ENCODE peak calls at places on chromosome 16, in six cellular contexts. One of them, this sample, is unnamed.

GRCh38 chr16:56634715-56635440 is 2.4 kb downstream of the MT1M start:
- DNase-seq in NCI-H1092: no peak
- DNase-seq in psoas muscle: no peak
- DNase-seq in activated CD8-positive, alpha-beta T cell treated with anti-CD3 and anti-CD28 coated beads for 36 hours: no peak
- DNase-seq in stimulated activated CD4-positive, alpha-beta T cell treated with anti-CD3 and anti-CD28 coated beads, Interleukin-2, amount 100 ng/mL, for 48 hours: no peak
- DNase-seq in H7: peak
- DNase-seq in this sample: no peak

GRCh38 chr16:76535-77272 is 1.3 kb upstream of the MPG start:
- DNase-seq in NCI-H1092: no peak
- DNase-seq in psoas muscle: peak
- DNase-seq in activated CD8-positive, alpha-beta T cell treated with anti-CD3 and anti-CD28 coated beads for 36 hours: peak
- DNase-seq in stimulated activated CD4-positive, alpha-beta T cell treated with anti-CD3 and anti-CD28 coated beads, Interleukin-2, amount 100 ng/mL, for 48 hours: no peak
- DNase-seq in H7: no peak
- DNase-seq in this sample: no peak

GRCh38 chr16:85249830-85250455 is 137.7 kb upstream of the CIBAR2 start:
- DNase-seq in NCI-H1092: no peak
- DNase-seq in psoas muscle: no peak
- DNase-seq in activated CD8-positive, alpha-beta T cell treated with anti-CD3 and anti-CD28 coated beads for 36 hours: no peak
- DNase-seq in stimulated activated CD4-positive, alpha-beta T cell treated with anti-CD3 and anti-CD28 coated beads, Interleukin-2, amount 100 ng/mL, for 48 hours: no peak
- DNase-seq in H7: peak
- DNase-seq in this sample: no peak

GRCh38 chr16:87636050-87636684 is 33.9 kb downstream of the JPH3 start:
- DNase-seq in NCI-H1092: peak
- DNase-seq in psoas muscle: peak
- DNase-seq in activated CD8-positive, alpha-beta T cell treated with anti-CD3 and anti-CD28 coated beads for 36 hours: peak
- DNase-seq in stimulated activated CD4-positive, alpha-beta T cell treated with anti-CD3 and anti-CD28 coated beads, Interleukin-2, amount 100 ng/mL, for 48 hours: peak
- DNase-seq in H7: peak
- DNase-seq in this sample: peak

GRCh38 chr16:50841081-50841886 is 99.4 kb downstream of the CYLD start:
- DNase-seq in NCI-H1092: no peak
- DNase-seq in psoas muscle: no peak
- DNase-seq in activated CD8-positive, alpha-beta T cell treated with anti-CD3 and anti-CD28 coated beads for 36 hours: peak
- DNase-seq in stimulated activated CD4-positive, alpha-beta T cell treated with anti-CD3 and anti-CD28 coated beads, Interleukin-2, amount 100 ng/mL, for 48 hours: peak
- DNase-seq in H7: peak
- DNase-seq in this sample: no peak

GRCh38 chr16:70635356-70636016 is 10.9 kb upstream of the IL34 start:
- DNase-seq in NCI-H1092: no peak
- DNase-seq in psoas muscle: no peak
- DNase-seq in activated CD8-positive, alpha-beta T cell treated with anti-CD3 and anti-CD28 coated beads for 36 hours: no peak
- DNase-seq in stimulated activated CD4-positive, alpha-beta T cell treated with anti-CD3 and anti-CD28 coated beads, Interleukin-2, amount 100 ng/mL, for 48 hours: no peak
- DNase-seq in H7: no peak
- DNase-seq in this sample: no peak

GRCh38 chr16:57372372-57373116 is at the start of gene CX3CL1:
- DNase-seq in NCI-H1092: peak
- DNase-seq in psoas muscle: peak
- DNase-seq in activated CD8-positive, alpha-beta T cell treated with anti-CD3 and anti-CD28 coated beads for 36 hours: no peak
- DNase-seq in stimulated activated CD4-positive, alpha-beta T cell treated with anti-CD3 and anti-CD28 coated beads, Interleukin-2, amount 100 ng/mL, for 48 hours: no peak
- DNase-seq in H7: peak
- DNase-seq in this sample: no peak

GRCh38 chr16:57409870-57410585 is 5.5 kb downstream of the CCL17 start:
- DNase-seq in NCI-H1092: no peak
- DNase-seq in psoas muscle: no peak
- DNase-seq in activated CD8-positive, alpha-beta T cell treated with anti-CD3 and anti-CD28 coated beads for 36 hours: no peak
- DNase-seq in stimulated activated CD4-positive, alpha-beta T cell treated with anti-CD3 and anti-CD28 coated beads, Interleukin-2, amount 100 ng/mL, for 48 hours: no peak
- DNase-seq in H7: peak
- DNase-seq in this sample: no peak

GRCh38 chr16:88131256-88131655 is 180.0 kb downstream of the BANP start:
- DNase-seq in NCI-H1092: no peak
- DNase-seq in psoas muscle: no peak
- DNase-seq in activated CD8-positive, alpha-beta T cell treated with anti-CD3 and anti-CD28 coated beads for 36 hours: no peak
- DNase-seq in stimulated activated CD4-positive, alpha-beta T cell treated with anti-CD3 and anti-CD28 coated beads, Interleukin-2, amount 100 ng/mL, for 48 hours: no peak
- DNase-seq in H7: no peak
- DNase-seq in this sample: no peak

GRCh38 chr16:53041196-53041977 is 11.3 kb downstream of the CHD9NB start:
- DNase-seq in NCI-H1092: no peak
- DNase-seq in psoas muscle: peak
- DNase-seq in activated CD8-positive, alpha-beta T cell treated with anti-CD3 and anti-CD28 coated beads for 36 hours: no peak
- DNase-seq in stimulated activated CD4-positive, alpha-beta T cell treated with anti-CD3 and anti-CD28 coated beads, Interleukin-2, amount 100 ng/mL, for 48 hours: no peak
- DNase-seq in H7: no peak
- DNase-seq in this sample: no peak

GRCh38 chr16:66988197-66988788 is at the start of gene CES4A:
- DNase-seq in NCI-H1092: no peak
- DNase-seq in psoas muscle: peak
- DNase-seq in activated CD8-positive, alpha-beta T cell treated with anti-CD3 and anti-CD28 coated beads for 36 hours: peak
- DNase-seq in stimulated activated CD4-positive, alpha-beta T cell treated with anti-CD3 and anti-CD28 coated beads, Interleukin-2, amount 100 ng/mL, for 48 hours: no peak
- DNase-seq in H7: no peak
- DNase-seq in this sample: no peak

GRCh38 chr16:12229759-12230594 is 253.4 kb downstream of the SNX29 start:
- DNase-seq in NCI-H1092: peak
- DNase-seq in psoas muscle: no peak
- DNase-seq in activated CD8-positive, alpha-beta T cell treated with anti-CD3 and anti-CD28 coated beads for 36 hours: no peak
- DNase-seq in stimulated activated CD4-positive, alpha-beta T cell treated with anti-CD3 and anti-CD28 coated beads, Interleukin-2, amount 100 ng/mL, for 48 hours: no peak
- DNase-seq in H7: no peak
- DNase-seq in this sample: peak

GRCh38 chr16:65122974-65123845 is 1.3 kb upstream of the CDH11 start:
- DNase-seq in NCI-H1092: no peak
- DNase-seq in psoas muscle: peak
- DNase-seq in activated CD8-positive, alpha-beta T cell treated with anti-CD3 and anti-CD28 coated beads for 36 hours: no peak
- DNase-seq in stimulated activated CD4-positive, alpha-beta T cell treated with anti-CD3 and anti-CD28 coated beads, Interleukin-2, amount 100 ng/mL, for 48 hours: no peak
- DNase-seq in H7: peak
- DNase-seq in this sample: no peak

GRCh38 chr16:62041401-62041800 is 5.2 kb upstream of the CDH8 start:
- DNase-seq in NCI-H1092: no peak
- DNase-seq in psoas muscle: no peak
- DNase-seq in activated CD8-positive, alpha-beta T cell treated with anti-CD3 and anti-CD28 coated beads for 36 hours: no peak
- DNase-seq in stimulated activated CD4-positive, alpha-beta T cell treated with anti-CD3 and anti-CD28 coated beads, Interleukin-2, amount 100 ng/mL, for 48 hours: no peak
- DNase-seq in H7: peak
- DNase-seq in this sample: peak

This sample was measured in NCI-H748 treated with DMSO at 0.1 percent for 48 hours.